ENCODE peak calls at places on chromosomes 5 and 9, in ten cellular contexts. G, F, C, Q, W, T, D, S, I and V are unnamed samples. For H3K27me3 and H3K9me3, the result is how much of the 10 kb centered on the place peaks cover.

GRCh38 chr9:80560976-80561375 is 989.2 kb downstream of the TLE4 start:
- DNase-seq in F (no peak), T (no peak), G (no peak), W (no peak), Q (no peak), I (no peak), D (no peak), S (no peak), C (no peak), V (no peak)

GRCh38 chr5:77995793-77996409 is 219.8 kb upstream of the TBCA start:
- DNase-seq in Q (no peak), C (no peak), F (no peak), S (no peak), I (no peak), T (no peak), G (peak), W (no peak), D (no peak), V (no peak)

GRCh38 chr9:4117835-4118610 is 181.8 kb downstream of the GLIS3 start:
- DNase-seq in F (peak), C (peak), G (no peak), Q (no peak), S (no peak), T (no peak), I (no peak), W (peak), D (peak), V (peak)

GRCh38 chr9:33818832-33819500 is 2.0 kb downstream of the UBE2R2 start:
- DNase-seq in F (no peak), I (no peak), T (no peak), D (no peak), S (no peak), Q (no peak), W (no peak), C (no peak), G (no peak), V (no peak)

GRCh38 chr5:52725065-52725746 is 62.5 kb upstream of the ITGA1 start:
- DNase-seq in F (no peak), W (peak), C (no peak), Q (no peak), T (peak), G (no peak), I (no peak), D (no peak), S (no peak), V (peak)

GRCh38 chr5:10724799-10725507 is 36.1 kb downstream of the DAP start:
- DNase-seq in S (peak), D (peak), T (peak), F (no peak), Q (peak), W (peak), C (peak), I (peak), G (peak), V (no peak)

GRCh38 chr5:146656638-146657037 is 140.6 kb upstream of the GPR151 start:
- DNase-seq in D (no peak), G (no peak), F (no peak), W (no peak), T (no peak), I (no peak), Q (no peak), C (no peak), S (no peak), V (no peak)

GRCh38 chr5:75054110-75054930 is 2.0 kb upstream of the GCNT4 start:
- DNase-seq in I (no peak), Q (no peak), G (peak), D (peak), F (peak), T (peak), W (no peak), C (peak), S (peak), V (no peak)

GRCh38 chr9:126516936-126517750 is 96.6 kb upstream of the LMX1B start:
- DNase-seq in C (no peak), G (peak), S (peak), T (peak), D (peak), Q (peak), W (peak), I (no peak), F (peak), V (no peak)

GRCh38 chr9:131062979-131063378 is 33.4 kb upstream of the AIF1L start:
- DNase-seq in Q (no peak), W (no peak), D (no peak), S (no peak), C (no peak), I (no peak), F (no peak), T (no peak), G (no peak), V (no peak)
- H3K27me3 ChIP-seq in Q (under half), W (under half), D (under half), S (under half), C (under half), I (under half), F (under half), T (under half), G (under half), V (under half)

GRCh38 chr5:179766021-179766725 is 27.6 kb upstream of the LTC4S start:
- DNase-seq in C (no peak), Q (no peak), I (no peak), S (no peak), G (no peak), T (peak), W (no peak), D (peak), F (peak), V (no peak)
- H3K27ac ChIP-seq in C (no peak), Q (no peak), I (peak), S (no peak), G (peak), T (peak), W (no peak), D (peak), F (no peak), V (no peak)

DNA sequence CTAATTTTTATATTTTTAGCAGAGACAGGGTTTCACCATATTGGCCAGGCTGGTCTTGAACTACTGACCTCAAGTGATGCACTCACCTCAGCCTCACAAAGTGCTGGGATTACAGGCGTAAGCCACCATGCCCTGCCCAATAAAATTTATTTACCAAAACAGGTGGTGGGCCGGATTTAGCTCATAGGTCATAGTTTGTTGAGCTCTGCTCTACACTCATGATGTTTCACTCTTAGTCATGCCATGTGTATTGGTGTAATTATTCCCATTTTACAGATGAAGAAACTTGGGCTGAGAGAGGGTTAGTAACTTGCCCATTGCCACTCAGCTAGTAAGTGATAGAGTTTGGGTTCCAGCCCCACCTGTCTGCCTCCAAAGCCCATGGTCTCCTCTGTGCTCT is 93.1 kb upstream of the WWC1 start:
- DNase-seq in Q (no peak), G (no peak), I (no peak), C (no peak), T (no peak), D (no peak), S (no peak), F (no peak), W (no peak), V (no peak)
- H3K9me3 ChIP-seq in Q (under half), G (under half), I (under half), C (under half), T (under half), D (under half), S (under half), F (under half), W (under half), V (under half)

GRCh38 chr5:139794067-139794846 is 1.4 kb upstream of the PSD2 start:
- DNase-seq in T (no peak), W (no peak), S (no peak), Q (no peak), I (no peak), G (no peak), C (no peak), D (no peak), F (peak), V (no peak)
- H3K27me3 ChIP-seq in T (under half), W (under half), S (under half), Q (under half), I (under half), G (under half), C (under half), D (under half), F (under half), V (half or more)

DNA sequence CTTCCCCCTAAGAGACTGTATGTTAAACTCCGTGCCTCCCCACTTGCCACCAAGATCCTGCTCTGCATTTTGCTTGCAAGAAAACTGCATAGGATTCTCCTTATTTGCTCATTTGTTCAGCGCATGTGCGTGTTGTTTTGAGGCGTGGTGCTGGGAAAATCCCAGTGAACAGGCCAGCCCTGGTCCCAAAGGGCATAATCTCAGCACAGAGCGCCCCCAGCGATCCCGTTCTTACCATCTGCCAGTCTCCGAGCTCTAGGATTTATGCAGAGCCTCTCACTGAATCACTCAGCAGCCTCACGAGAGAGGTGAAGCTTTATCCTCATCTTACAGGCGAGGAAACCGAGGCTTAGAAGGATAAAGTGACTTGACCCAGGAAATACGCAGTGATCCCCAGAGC is 11.5 kb downstream of the PRRX2 start:
- DNase-seq in Q (no peak), W (peak), D (no peak), T (no peak), C (no peak), G (no peak), F (no peak), S (no peak), I (no peak), V (no peak)
- H3K27ac ChIP-seq in Q (no peak), W (no peak), D (no peak), T (no peak), C (no peak), G (no peak), F (no peak), S (no peak), I (no peak), V (no peak)

GRCh38 chr5:117713585-117714198 is 1139.1 kb upstream of the SEMA6A start:
- DNase-seq in Q (peak), W (no peak), G (no peak), S (no peak), T (no peak), D (no peak), I (no peak), C (no peak), F (no peak), V (no peak)
- H3K9me3 ChIP-seq in Q (under half), W (half or more), G (under half), S (under half), T (under half), D (under half), I (under half), C (under half), F (half or more), V (under half)

DNA sequence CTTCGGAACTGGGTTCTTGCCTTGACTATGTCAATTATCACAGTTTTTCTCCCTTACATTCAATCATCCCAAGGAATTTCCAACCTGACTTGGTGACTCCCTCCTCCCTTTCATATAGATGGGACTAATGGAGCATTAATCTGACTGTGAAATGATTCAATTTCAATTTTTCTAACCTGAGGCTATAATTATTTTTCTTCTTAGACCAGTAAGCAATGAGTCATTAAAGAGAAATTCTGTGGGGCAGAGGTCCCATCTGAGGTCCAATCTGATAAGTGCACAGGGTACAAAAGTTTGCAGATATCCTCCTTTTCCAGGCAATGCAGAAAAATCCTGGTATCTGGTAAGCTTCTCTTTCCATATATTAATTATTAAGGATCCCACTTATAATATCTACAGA is 18.9 kb downstream of the PDE4D start:
- DNase-seq in I (no peak), C (no peak), W (no peak), Q (no peak), T (no peak), G (no peak), D (no peak), F (no peak), S (no peak), V (no peak)
- H3K27me3 ChIP-seq in I (under half), C (under half), W (under half), Q (under half), T (under half), G (under half), D (under half), F (under half), S (under half), V (under half)

GRCh38 chr5:172905346-172905756 is 53.9 kb upstream of the RPL26L1 start:
- DNase-seq in C (peak), T (no peak), D (no peak), W (no peak), S (no peak), Q (no peak), G (no peak), I (no peak), F (no peak), V (no peak)

GRCh38 chr5:172902497-172903472 is 56.4 kb upstream of the RPL26L1 start:
- DNase-seq in F (no peak), C (peak), D (peak), T (peak), W (peak), I (peak), Q (peak), S (peak), G (peak), V (no peak)

GRCh38 chr5:172904643-172905345 is 54.4 kb upstream of the RPL26L1 start:
- DNase-seq in F (no peak), S (peak), C (peak), W (peak), I (peak), T (peak), D (peak), Q (peak), G (peak), V (no peak)

GRCh38 chr5:172904312-172904642 is 54.9 kb upstream of the RPL26L1 start:
- DNase-seq in I (no peak), S (no peak), F (no peak), W (no peak), Q (no peak), T (no peak), G (no peak), C (no peak), D (no peak), V (no peak)

GRCh38 chr5:172903790-172904189 is 55.4 kb upstream of the RPL26L1 start:
- DNase-seq in I (peak), D (no peak), W (no peak), T (peak), G (peak), F (no peak), S (no peak), C (peak), Q (peak), V (no peak)
- H3K27ac ChIP-seq in I (peak), D (peak), W (peak), T (peak), G (peak), F (no peak), S (peak), C (peak), Q (peak), V (no peak)